ENCODE peak calls at places on chromosomes 13 and 19, in five cellular contexts. H is heart right ventricle, V is RWPE2, Q is uterus, K is OCI-LY7. O is an unnamed sample.

GRCh38 chr19:47152632-47153031 is 22.0 kb downstream of the SAE1 start:
- DNase-seq in H (no peak), V (no peak), Q (no peak), K (no peak), O (no peak)

GRCh38 chr19:21587549-21587948 is 82.1 kb downstream of the ZNF429 start:
- DNase-seq in H (no peak), V (no peak), Q (no peak), K (no peak), O (no peak)

GRCh38 chr13:29423050-29423449 is 172.4 kb downstream of the SLC7A1 start:
- DNase-seq in H (no peak), V (no peak), Q (no peak), K (no peak), O (no peak)

GRCh38 chr19:30686252-30686762 is 314.1 kb downstream of the ZNF536 start:
- DNase-seq in H (no peak), V (no peak), Q (no peak), K (no peak), O (peak)

GRCh38 chr13:67119481-67119883 is 110.7 kb downstream of the PCDH9 start:
- DNase-seq in H (no peak), V (peak), Q (no peak), K (no peak), O (no peak)

GRCh38 chr19:3982701-3983541 is 2.3 kb downstream of the EEF2 start:
- DNase-seq in H (no peak), V (peak), Q (no peak), K (no peak), O (no peak)

GRCh38 chr19:29772696-29773095 is 39.1 kb upstream of the CCNE1 start:
- DNase-seq in H (no peak), V (no peak), Q (no peak), K (no peak), O (no peak)

GRCh38 chr13:25394661-25395060 is 22.9 kb downstream of the ATP8A2 start:
- DNase-seq in H (no peak), V (no peak), Q (no peak), K (no peak), O (no peak)

GRCh38 chr19:5445667-5446066 is 9.6 kb upstream of the ZNRF4 start:
- DNase-seq in H (no peak), V (no peak), Q (no peak), K (no peak), O (no peak)

GRCh38 chr19:2426661-2427322 is 594 bp downstream of the TIMM13 start:
- DNase-seq in H (peak), V (peak), Q (no peak), K (peak), O (no peak)

GRCh38 chr13:32150794-32151193 is 119.2 kb downstream of the FRY start:
- DNase-seq in H (peak), V (no peak), Q (peak), K (no peak), O (no peak)

GRCh38 chr13:35260316-35260715 is 216.2 kb downstream of the MAB21L1 start:
- DNase-seq in H (no peak), V (no peak), Q (no peak), K (no peak), O (no peak)

GRCh38 chr13:112057736-112058518 is 9.0 kb upstream of the SOX1 start:
- DNase-seq in H (no peak), V (no peak), Q (no peak), K (no peak), O (no peak)

GRCh38 chr13:33213797-33214196 is 71.8 kb downstream of the STARD13 start:
- DNase-seq in H (no peak), V (no peak), Q (no peak), K (no peak), O (no peak)

GRCh38 chr13:78121459-78122348 is 203.1 kb upstream of the EDNRB start:
- DNase-seq in H (no peak), V (no peak), Q (peak), K (peak), O (no peak)

GRCh38 chr13:110233181-110233641 is 73.7 kb downstream of the COL4A1 start:
- DNase-seq in H (peak), V (no peak), Q (peak), K (no peak), O (no peak)

GRCh38 chr13:110231348-110232047 is 75.5 kb downstream of the COL4A1 start:
- DNase-seq in H (no peak), V (no peak), Q (no peak), K (no peak), O (no peak)

GRCh38 chr13:110233682-110234280 is 73.2 kb downstream of the COL4A1 start:
- DNase-seq in H (no peak), V (no peak), Q (no peak), K (no peak), O (no peak)

GRCh38 chr13:110232146-110232545 is 74.8 kb downstream of the COL4A1 start:
- DNase-seq in H (no peak), V (no peak), Q (no peak), K (no peak), O (no peak)

GRCh38 chr13:110232756-110233155 is 74.2 kb downstream of the COL4A1 start:
- DNase-seq in H (no peak), V (no peak), Q (no peak), K (no peak), O (no peak)
- H3K27ac ChIP-seq in H (peak), V (no peak), Q (peak), K (no peak), O (no peak)

GRCh38 chr13:99690426-99691189 is 189.3 kb downstream of the TM9SF2 start:
- DNase-seq in H (no peak), V (no peak), Q (no peak), K (no peak), O (no peak)
- H3K27ac ChIP-seq in H (no peak), V (no peak), Q (no peak), K (no peak), O (no peak)

DNA sequence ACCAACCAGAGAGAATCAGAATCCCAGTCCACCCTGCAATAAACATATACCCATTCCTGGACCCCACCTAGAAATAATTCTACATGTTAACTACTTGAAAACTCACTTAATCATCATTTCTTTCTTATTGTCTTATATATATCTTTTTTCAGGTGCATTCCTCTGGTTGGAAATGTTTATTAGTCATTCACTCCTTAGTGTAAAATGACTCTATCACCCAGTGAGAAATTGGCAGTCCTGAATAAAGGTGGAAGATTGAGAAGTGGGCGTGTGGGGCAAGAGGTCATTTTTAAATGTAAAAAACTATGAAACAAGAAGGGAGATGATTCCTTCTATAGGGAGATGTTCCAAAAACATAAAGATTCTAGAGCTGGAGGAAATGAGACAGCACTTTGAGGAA is 101.2 kb upstream of the MBNL2 start:
- DNase-seq in H (no peak), V (no peak), Q (no peak), K (no peak), O (no peak)
- H3K27ac ChIP-seq in H (no peak), V (peak), Q (no peak), K (no peak), O (peak)

DNA sequence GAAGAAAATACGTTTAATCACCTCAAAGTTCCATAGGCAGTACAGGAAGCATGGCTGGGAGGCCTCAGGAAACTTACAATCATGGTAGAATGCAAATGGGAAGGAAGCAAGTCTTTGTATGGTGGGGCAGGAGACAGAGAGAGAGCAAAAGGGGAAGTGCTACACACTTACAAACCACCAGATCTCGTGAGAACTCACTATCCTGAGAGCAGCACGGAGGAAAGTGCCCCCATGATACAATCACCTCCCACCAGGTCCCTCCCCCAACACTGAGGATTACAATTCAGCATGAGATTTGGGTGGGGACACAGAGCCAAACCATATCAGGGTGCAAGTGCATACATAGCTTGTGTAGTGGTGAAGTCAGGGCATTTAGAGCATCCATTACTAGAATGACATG is 92.3 kb upstream of the ANKRD10 start:
- DNase-seq in H (no peak), V (no peak), Q (no peak), K (peak), O (no peak)
- H3K27ac ChIP-seq in H (peak), V (no peak), Q (peak), K (no peak), O (peak)

O was measured in caudate nucleus.